ENCODE peak calls at places on chromosomes 13 and 19, in four cellular contexts. C is activated T-helper 1 cell treated with Interleukin-2 at 50 U/mL for 16 hours, O is Daoy, B is fibroblast of mammary gland. G is an unnamed sample.

GRCh38 chr19:3053218-3053621 is 9.1 kb downstream of the TLE5 start:
- DNase-seq in C (no peak), B (no peak), O (no peak), G (no peak)

GRCh38 chr19:43315851-43316250 is 37.6 kb upstream of the CD177 start:
- DNase-seq in O (no peak), C (no peak), B (no peak), G (no peak)

GRCh38 chr19:55117063-55117635 is 288 bp downstream of the PPP1R12C start:
- DNase-seq in B (no peak), O (peak), C (no peak), G (no peak)

GRCh38 chr19:11535792-11536595 is 2.7 kb upstream of the CNN1 start:
- DNase-seq in C (peak), B (peak), O (peak), G (peak)

GRCh38 chr13:43036386-43037220 is 13.2 kb downstream of the DNAJC15 start:
- DNase-seq in B (no peak), C (no peak), O (no peak), G (no peak)

GRCh38 chr13:57409121-57409520 is 222.4 kb upstream of the PCDH17 start:
- DNase-seq in C (no peak), B (no peak), O (no peak), G (no peak)

GRCh38 chr13:99803141-99803540 is 168.4 kb downstream of the ZIC5 start:
- DNase-seq in B (no peak), C (no peak), O (no peak), G (no peak)

GRCh38 chr13:98454389-98454881 is 122.5 kb downstream of the STK24 start:
- DNase-seq in B (peak), O (no peak), C (no peak), G (no peak)

GRCh38 chr13:58429917-58430316 is 798.4 kb downstream of the PCDH17 start:
- DNase-seq in C (no peak), B (no peak), O (no peak), G (no peak)

GRCh38 chr19:53519431-53519830 is 18.5 kb upstream of the ZNF331 start:
- DNase-seq in B (no peak), C (no peak), O (no peak), G (no peak)

GRCh38 chr19:30222428-30222873 is 149.7 kb upstream of the ZNF536 start:
- DNase-seq in B (no peak), C (no peak), O (peak), G (no peak)

GRCh38 chr19:2266183-2266993 is 10.2 kb upstream of the JSRP1 start:
- DNase-seq in B (peak), C (no peak), O (peak), G (no peak)

GRCh38 chr19:6210091-6210490 is 69.7 kb downstream of the MLLT1 start:
- DNase-seq in C (no peak), B (no peak), O (no peak), G (no peak)

GRCh38 chr13:38045278-38046048 is 175.9 kb upstream of the TRPC4 start:
- DNase-seq in O (no peak), B (peak), C (no peak), G (no peak)

GRCh38 chr13:49218493-49219051 is 1.6 kb upstream of the MLNR start:
- DNase-seq in B (no peak), C (no peak), O (no peak), G (no peak)

GRCh38 chr13:101792189-101792588 is 339.7 kb downstream of the ITGBL1 start:
- DNase-seq in C (no peak), O (no peak), B (no peak), G (no peak)

GRCh38 chr19:19343016-19343362 is 22.4 kb downstream of the MAU2 start:
- DNase-seq in O (no peak), C (no peak), B (no peak), G (no peak)

GRCh38 chr13:80161896-80162295 is 179.0 kb downstream of the SPRY2 start:
- DNase-seq in C (no peak), B (no peak), O (no peak), G (no peak)

GRCh38 chr19:51107406-51108065 is 673 bp downstream of the CTU1 start:
- DNase-seq in B (peak), C (no peak), O (peak), G (no peak)

GRCh38 chr13:59391696-59392095 is 772.0 kb downstream of the DIAPH3 start:
- DNase-seq in C (peak), O (peak), B (peak), G (peak)

GRCh38 chr13:21018220-21018619 is 43.2 kb downstream of the LATS2 start:
- DNase-seq in C (no peak), B (no peak), O (no peak), G (no peak)

GRCh38 chr19:3316132-3316648 is 50.2 kb upstream of the NFIC start:
- DNase-seq in B (no peak), C (no peak), O (no peak), G (no peak)

GRCh38 chr19:13817018-13817614 is 21.9 kb downstream of the ZSWIM4 start:
- DNase-seq in C (no peak), B (no peak), O (peak), G (no peak)

GRCh38 chr19:1840541-1841115 is 7.7 kb downstream of the REXO1 start:
- DNase-seq in B (no peak), O (no peak), C (no peak), G (no peak)

GRCh38 chr19:41564515-41565383 is 11.2 kb upstream of the CEACAM21 start:
- DNase-seq in C (no peak), O (peak), B (no peak), G (no peak)

GRCh38 chr19:29560313-29561075 is 34.7 kb downstream of the VSTM2B start:
- DNase-seq in C (no peak), B (no peak), O (no peak), G (no peak)

GRCh38 chr13:60001892-60002291 is 161.8 kb downstream of the DIAPH3 start:
- DNase-seq in C (no peak), O (no peak), B (peak), G (no peak)

G was measured in activated T-helper 9 cell treated with anti-CD3 and anti-CD28 coated beads, Interleukin-2, amount 50 U/mL, for 16 hours.